ENCODE peak calls at places on chromosomes 2 and 18, in five cellular contexts. C is A549, D is HCT116, X is K562, Y is GM12878. H is an unnamed sample.

GRCh38 chr18:59357928-59358327 is 1.1 kb downstream of the LMAN1 start:
- DNase-seq in D (peak), X (peak), C (no peak), Y (no peak), H (peak)

GRCh38 chr2:160271166-160272086 is 71.4 kb upstream of the ITGB6 start:
- DNase-seq in X (peak), C (no peak), Y (no peak), D (no peak), H (no peak)

GRCh38 chr2:235688511-235689426 is 194.9 kb downstream of the AGAP1 start:
- DNase-seq in Y (no peak), X (no peak), D (no peak), C (no peak), H (no peak)

GRCh38 chr2:134142341-134142738 is 111.5 kb upstream of the MGAT5 start:
- DNase-seq in C (no peak), X (no peak), D (no peak), Y (no peak), H (no peak)

GRCh38 chr18:49853011-49853410 is 39.7 kb upstream of the ACAA2 start:
- DNase-seq in C (no peak), D (no peak), Y (no peak), X (no peak), H (no peak)

GRCh38 chr18:8424917-8425725 is 184.1 kb upstream of the RAB12 start:
- DNase-seq in X (no peak), C (no peak), D (peak), Y (no peak), H (peak)

GRCh38 chr2:239337122-239337876 is 63.5 kb downstream of the HDAC4 start:
- DNase-seq in D (no peak), C (no peak), Y (no peak), X (no peak), H (no peak)

GRCh38 chr18:8937112-8937641 is 165.3 kb upstream of the NDUFV2 start:
- DNase-seq in X (no peak), Y (no peak), D (no peak), C (no peak), H (no peak)

GRCh38 chr2:216636570-216637450 is 3.6 kb downstream of the IGFBP2 start:
- DNase-seq in C (peak), Y (no peak), X (peak), D (peak), H (peak)

GRCh38 chr2:215619989-215620388 is 184.1 kb upstream of the FN1 start:
- DNase-seq in C (peak), Y (no peak), D (peak), X (peak), H (peak)

GRCh38 chr18:47595816-47596501 is 334.5 kb downstream of the SMAD2 start:
- DNase-seq in Y (peak), C (peak), D (peak), X (peak), H (peak)

GRCh38 chr2:219664958-219665357 is 37.5 kb downstream of the SLC4A3 start:
- DNase-seq in X (peak), D (no peak), C (no peak), Y (no peak), H (no peak)

GRCh38 chr2:11567631-11568031 is 33.8 kb downstream of the GREB1 start:
- DNase-seq in D (no peak), X (no peak), C (no peak), Y (no peak), H (no peak)

GRCh38 chr2:3146772-3147640 is 230.6 kb downstream of the EIPR1 start:
- DNase-seq in D (no peak), X (no peak), C (no peak), Y (no peak), H (no peak)

GRCh38 chr2:1790473-1790872 is 46.2 kb upstream of the PXDN start:
- DNase-seq in Y (no peak), C (no peak), X (no peak), D (no peak), H (peak)

GRCh38 chr2:36650434-36650833 is 46.1 kb upstream of the VIT start:
- DNase-seq in D (no peak), X (no peak), Y (no peak), C (no peak), H (no peak)

GRCh38 chr2:198296665-198297308 is 492.4 kb downstream of the PLCL1 start:
- DNase-seq in X (peak), C (peak), Y (no peak), D (peak), H (peak)

GRCh38 chr2:176669398-176670174 is 400.3 kb downstream of the MTX2 start:
- DNase-seq in Y (peak), C (no peak), D (no peak), X (no peak), H (no peak)

GRCh38 chr2:240437181-240437860 is 1.9 kb downstream of the GPC1 start:
- DNase-seq in C (no peak), Y (no peak), X (no peak), D (no peak), H (no peak)

GRCh38 chr2:26172189-26172865 is 561 bp upstream of the GAREM2 start:
- DNase-seq in D (no peak), Y (no peak), X (peak), C (peak), H (no peak)

GRCh38 chr2:238126338-238126737 is 12.1 kb upstream of the KLHL30 start:
- DNase-seq in D (no peak), X (no peak), Y (no peak), C (no peak), H (no peak)
- TF ChIP-seq POLR2A in D (no peak), X (no peak), Y (no peak), C (no peak), H (no peak)

DNA sequence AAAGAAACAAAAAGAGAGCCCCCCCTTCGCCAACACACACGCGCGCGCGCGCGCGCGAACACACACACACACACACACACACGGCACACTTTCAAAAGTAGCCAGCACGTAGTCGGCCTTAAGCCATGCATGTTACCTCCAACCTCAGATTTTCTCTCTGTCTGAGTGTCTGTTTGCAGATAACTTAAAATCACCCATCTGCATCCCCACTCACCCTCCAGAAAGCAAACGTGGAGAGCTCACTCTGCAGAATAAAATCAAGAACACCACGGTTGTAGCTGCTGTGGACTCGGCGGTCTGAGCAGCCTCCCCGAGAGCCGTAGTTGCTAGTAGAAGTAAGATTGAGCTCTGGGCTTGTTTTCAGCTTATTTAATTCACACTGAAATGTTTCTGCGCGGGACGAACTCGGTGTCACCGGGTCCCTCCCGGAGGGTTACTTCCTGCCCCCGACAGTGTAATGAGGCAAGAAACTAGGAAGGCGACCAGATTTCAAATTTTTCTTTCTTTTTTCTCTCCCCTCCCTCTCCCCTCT is 5.2 kb downstream of the MEIS1 start:
- DNase-seq in C (no peak), D (no peak), X (no peak), Y (no peak), H (no peak)
- TF ChIP-seq MAX in C (no peak), D (no peak), X (no peak), Y (no peak), H (no peak)

GRCh38 chr18:45775241-45775676 is 50.2 kb upstream of the SIGLEC15 start:
- DNase-seq in Y (no peak), D (peak), C (peak), X (peak), H (no peak)
- TF ChIP-seq POLR2A in Y (peak), D (peak), C (peak), X (no peak), H (no peak)

GRCh38 chr2:147933931-147934330 is 86.6 kb downstream of the ORC4 start:
- DNase-seq in C (no peak), X (no peak), Y (no peak), D (no peak), H (no peak)
- TF ChIP-seq MAX in C (no peak), X (no peak), Y (no peak), D (no peak), H (no peak)